ENCODE peak calls at places on chromosomes 6 and 20, in seven cellular contexts. M is adrenal gland, X is ovary, D is heart left ventricle, S is IMR-90, J is A549, A is K562. O is an unnamed sample.
A peak's percentile ranks its signal among the peaks of the same experiment; 100 is the strongest.

GRCh38 chr6:73581293-73581692 is 60.5 kb upstream of the EEF1A1 start:
- DNase-seq in S (no peak), M (no peak), J (no peak), A (no peak), D (no peak), X (no peak), O (no peak)

GRCh38 chr6:25035451-25036435 is 100.0 kb upstream of the RIPOR2 start:
- DNase-seq in A (no peak), D (no peak), M (no peak), S (no peak), X (no peak), J (no peak), O (no peak)

GRCh38 chr6:162538643-162539064 is 188.9 kb downstream of the PRKN start:
- DNase-seq in A (no peak), M (no peak), D (peak; percentile 79), J (no peak), X (no peak), S (no peak), O (no peak)

GRCh38 chr6:26043389-26044139 is 43.7 kb upstream of the HFE start:
- DNase-seq in D (peak; percentile 73), A (no peak), S (peak; percentile 99), M (peak; percentile 87), J (peak; percentile 36), X (peak; percentile 79), O (peak; percentile 57)

GRCh38 chr6:33251390-33252012 is 20.2 kb downstream of the VPS52 start:
- DNase-seq in X (no peak), D (no peak), M (peak; percentile 8), A (no peak), J (no peak), S (peak; percentile 10), O (no peak)

GRCh38 chr6:39388526-39389371 is 66.2 kb upstream of the KCNK16 start:
- DNase-seq in J (no peak), D (no peak), M (no peak), S (no peak), A (no peak), X (no peak), O (no peak)

GRCh38 chr6:25248100-25248499 is 31.1 kb upstream of the CARMIL1 start:
- DNase-seq in X (no peak), M (no peak), S (peak; percentile 66), A (no peak), D (no peak), J (no peak), O (no peak)

GRCh38 chr6:98831057-98832031 is 3.0 kb upstream of the POU3F2 start:
- DNase-seq in S (no peak), D (no peak), X (no peak), J (no peak), M (no peak), A (no peak), O (no peak)

GRCh38 chr20:6663104-6663503 is 104.4 kb upstream of the BMP2 start:
- DNase-seq in D (no peak), S (no peak), M (no peak), X (no peak), J (no peak), A (no peak), O (no peak)

GRCh38 chr6:18976966-18977365 is 589.8 kb downstream of the RNF144B start:
- DNase-seq in S (no peak), A (no peak), J (no peak), X (no peak), M (no peak), D (no peak), O (no peak)

GRCh38 chr6:154509421-154510143 is 903 bp downstream of the CNKSR3 start:
- DNase-seq in A (peak; percentile 63), X (peak; percentile 64), S (no peak), M (peak; percentile 40), D (peak; percentile 31), J (no peak), O (no peak)

GRCh38 chr6:166489301-166490155 is 97.0 kb downstream of the RAMACL start:
- DNase-seq in M (no peak), A (no peak), S (no peak), D (peak; percentile 9), X (peak; percentile 12), J (no peak), O (no peak)

GRCh38 chr20:3407426-3408250 is at the start of gene DNAAF9:
- DNase-seq in X (peak; percentile 84), S (peak; percentile 59), A (peak; percentile 91), D (peak; percentile 83), J (peak; percentile 92), M (peak; percentile 87), O (peak; percentile 57)

GRCh38 chr20:18190466-18191233 is 53.0 kb downstream of the KAT14 start:
- DNase-seq in S (no peak), A (no peak), M (no peak), X (no peak), D (no peak), J (no peak), O (no peak)

GRCh38 chr6:29009358-29009757 is 4.2 kb upstream of the ZNF311 start:
- DNase-seq in A (no peak), M (no peak), D (no peak), S (no peak), X (no peak), J (no peak), O (no peak)

GRCh38 chr6:29008089-29008488 is 3.0 kb upstream of the ZNF311 start:
- DNase-seq in S (no peak), D (no peak), J (no peak), X (no peak), M (no peak), A (no peak), O (no peak)

GRCh38 chr6:29011276-29011734 is 6.2 kb upstream of the ZNF311 start:
- DNase-seq in A (peak; percentile 72), D (peak; percentile 30), S (peak; percentile 51), M (peak; percentile 43), X (peak; percentile 63), J (peak; percentile 47), O (no peak)

DNA sequence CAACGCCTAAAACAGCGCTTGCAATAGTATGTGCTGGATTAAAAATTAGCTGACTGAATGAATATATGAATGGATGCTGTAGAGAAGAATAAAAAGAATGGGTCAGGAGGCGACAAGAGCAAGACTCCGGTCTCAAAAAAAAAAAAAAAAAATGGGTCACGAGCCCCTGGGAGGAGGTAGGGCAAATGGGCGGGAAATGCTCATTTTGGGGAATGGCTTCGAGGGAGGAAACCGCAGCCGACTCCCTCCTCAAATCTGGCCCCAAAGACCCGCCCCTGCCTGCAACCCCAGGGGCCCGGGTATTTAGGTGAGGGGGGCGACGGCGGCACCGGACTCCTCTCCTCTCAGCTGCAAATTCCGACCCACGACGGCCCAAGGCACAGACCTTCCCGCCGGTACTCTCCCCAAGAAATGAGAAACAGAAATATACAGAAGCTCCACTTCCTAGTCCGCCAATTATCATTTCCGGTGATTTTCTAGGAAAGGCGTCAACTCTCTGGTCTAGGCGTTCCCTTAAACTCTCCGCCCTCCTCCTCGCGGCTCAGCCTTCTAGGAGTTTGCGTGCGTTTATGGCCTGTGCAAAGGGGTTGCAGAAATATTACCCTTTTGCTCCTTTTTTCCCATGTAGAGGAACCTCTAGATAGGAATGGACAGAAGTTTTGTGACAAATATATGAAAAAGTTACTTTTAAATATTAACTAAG is at the start of gene ZNF311:
- DNase-seq in D (peak; percentile 56), A (peak; percentile 64), X (peak; percentile 58), J (peak; percentile 21), S (peak; percentile 43), M (peak; percentile 48), O (peak; percentile 34)
- TF ChIP-seq POLR2A in D (no peak), A (peak; percentile 95), X (no peak), J (no peak), S (no peak), M (no peak), O (no peak)

GRCh38 chr6:54700158-54700557 is 146.4 kb upstream of the FAM83B start:
- DNase-seq in J (no peak), S (no peak), M (no peak), X (no peak), A (no peak), D (no peak), O (no peak)

GRCh38 chr6:54698974-54699373 is 147.6 kb upstream of the FAM83B start:
- DNase-seq in J (no peak), M (no peak), S (no peak), D (no peak), A (no peak), X (no peak), O (no peak)

GRCh38 chr6:54694928-54695532 is 151.5 kb upstream of the FAM83B start:
- DNase-seq in J (no peak), M (no peak), A (no peak), X (no peak), D (no peak), S (no peak), O (no peak)

GRCh38 chr6:54695815-54696214 is 150.8 kb upstream of the FAM83B start:
- DNase-seq in D (no peak), M (no peak), X (no peak), A (no peak), J (no peak), S (no peak), O (no peak)

DNA sequence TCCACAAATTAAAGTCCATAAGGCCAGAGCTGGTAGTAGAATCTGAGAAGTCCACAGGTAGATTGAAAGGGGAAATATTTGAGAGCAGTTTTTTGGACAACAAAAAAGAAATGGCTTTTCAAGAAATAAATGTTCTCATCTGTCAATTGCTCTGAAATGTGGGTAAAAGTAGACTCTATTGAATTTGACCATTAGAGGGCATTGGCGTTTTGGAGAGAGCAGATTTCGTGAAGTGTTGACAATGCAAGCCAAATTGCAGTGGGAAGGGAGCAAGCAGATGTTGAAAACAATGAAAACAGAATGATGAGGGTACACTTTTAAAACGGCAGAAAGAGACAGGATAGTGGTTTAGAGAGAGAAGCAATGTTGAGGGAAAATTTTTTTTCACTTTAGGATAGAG is 149.1 kb upstream of the FAM83B start:
- DNase-seq in S (peak; percentile 16), X (no peak), D (no peak), M (no peak), A (no peak), J (no peak), O (no peak)
- TF ChIP-seq CTCF in S (peak; percentile 43), X (no peak), D (no peak), M (no peak), A (no peak), J (peak; percentile 23), O (peak; percentile 39)

GRCh38 chr6:70412797-70413113 is 553 bp upstream of the FAM135A start:
- DNase-seq in M (no peak), S (no peak), A (no peak), J (no peak), D (no peak), X (no peak), O (no peak)

GRCh38 chr6:70414813-70415212 is 1.5 kb downstream of the FAM135A start:
- DNase-seq in S (no peak), D (no peak), J (no peak), X (no peak), M (no peak), A (no peak), O (no peak)

GRCh38 chr6:70411948-70412796 is 1.1 kb upstream of the FAM135A start:
- DNase-seq in J (no peak), S (no peak), A (no peak), M (no peak), X (no peak), D (no peak), O (no peak)

GRCh38 chr6:70413829-70414494 is 654 bp downstream of the FAM135A start:
- DNase-seq in J (peak; percentile 9), X (no peak), M (peak; percentile 21), D (no peak), A (no peak), S (no peak), O (peak; percentile 9)

GRCh38 chr6:70413114-70413828 is at the start of gene FAM135A:
- DNase-seq in M (peak; percentile 99), S (peak; percentile 96), D (peak; percentile 98), A (peak; percentile 99), J (peak; percentile 76), X (peak; percentile 97), O (peak; percentile 93)
- TF ChIP-seq POLR2A in M (peak; percentile 74), S (peak; percentile 79), D (no peak), A (peak; percentile 98), J (peak; percentile 80), X (peak; percentile 52), O (no peak)

GRCh38 chr20:47317127-47317895 is 39.2 kb downstream of the ZMYND8 start:
- DNase-seq in D (peak; percentile 94), A (peak; percentile 76), X (peak; percentile 73), J (peak; percentile 71), S (peak; percentile 98), M (peak; percentile 89), O (peak; percentile 72)
- TF ChIP-seq CTCF in D (no peak), A (no peak), X (no peak), J (no peak), S (no peak), M (no peak), O (no peak)

O was measured in tibial nerve.